ENCODE peak calls at places on chromosomes 5 and 9, in five cellular contexts. D is NCI-H748 treated with DMSO at 0.1 percent for 48 hours, K is SW 1271, M is H7, H is adipocyte. V is an unnamed sample.

GRCh38 chr9:96159596-96159995 is 142.4 kb downstream of the HSD17B3 start:
- DNase-seq in D (no peak), K (no peak), M (no peak), H (no peak), V (no peak)

GRCh38 chr5:53488195-53488594 is 7.8 kb downstream of the FST start:
- DNase-seq in D (no peak), K (no peak), M (no peak), H (no peak), V (no peak)

GRCh38 chr5:157290981-157291711 is 25.2 kb downstream of the CYFIP2 start:
- DNase-seq in D (no peak), K (no peak), M (no peak), H (no peak), V (no peak)

GRCh38 chr9:90900130-90900529 is 98.5 kb downstream of the SYK start:
- DNase-seq in D (no peak), K (peak), M (no peak), H (peak), V (no peak)

GRCh38 chr9:18890372-18890771 is 142.6 kb downstream of the SAXO1 start:
- DNase-seq in D (no peak), K (no peak), M (no peak), H (peak), V (no peak)

GRCh38 chr5:172940242-172941066 is 18.8 kb upstream of the RPL26L1 start:
- DNase-seq in D (no peak), K (no peak), M (no peak), H (no peak), V (no peak)

GRCh38 chr5:1183424-1184162 is 17.8 kb upstream of the SLC6A19 start:
- DNase-seq in D (no peak), K (no peak), M (no peak), H (no peak), V (no peak)

GRCh38 chr5:132751444-132751843 is 4.2 kb downstream of the CCNI2 start:
- DNase-seq in D (no peak), K (no peak), M (no peak), H (peak), V (no peak)

GRCh38 chr9:115200711-115201505 is 83.0 kb upstream of the TNC start:
- DNase-seq in D (no peak), K (no peak), M (no peak), H (no peak), V (no peak)

GRCh38 chr5:154444559-154445421 is 1.0 kb upstream of the SAP30L start:
- DNase-seq in D (peak), K (peak), M (peak), H (peak), V (no peak)

V was measured in NCI-H1436.